ENCODE peak calls at places on chromosomes 4 and X, in six cellular contexts. One of them, this sample, is unnamed. For H3K36me3, the result is how much of the 10 kb centered on the place peaks cover.

GRCh38 chr4:106868381-106869035 is 167.6 kb downstream of the DKK2 start:
- DNase-seq in NT2/D1: no peak
- DNase-seq in CD8-positive, alpha-beta T cell: no peak
- DNase-seq in breast epithelium: no peak
- DNase-seq in adipocyte: peak
- DNase-seq in naive thymus-derived CD4-positive, alpha-beta T cell: no peak
- DNase-seq in this sample: no peak

GRCh38 chr4:145625677-145626622 is 6.8 kb downstream of the MMAA start:
- DNase-seq in adipocyte: no peak
- DNase-seq in breast epithelium: no peak
- DNase-seq in naive thymus-derived CD4-positive, alpha-beta T cell: no peak
- DNase-seq in NT2/D1: no peak
- DNase-seq in CD8-positive, alpha-beta T cell: no peak
- DNase-seq in this sample: no peak

GRCh38 chrX:1531106-1531890 is 5.7 kb downstream of the P2RY8 start:
- DNase-seq in naive thymus-derived CD4-positive, alpha-beta T cell: no peak
- DNase-seq in adipocyte: no peak
- DNase-seq in CD8-positive, alpha-beta T cell: no peak
- DNase-seq in breast epithelium: no peak
- DNase-seq in NT2/D1: no peak
- DNase-seq in this sample: no peak

GRCh38 chrX:40496728-40497127 is 84.0 kb upstream of the ATP6AP2 start:
- DNase-seq in adipocyte: no peak
- DNase-seq in NT2/D1: no peak
- DNase-seq in breast epithelium: no peak
- DNase-seq in naive thymus-derived CD4-positive, alpha-beta T cell: no peak
- DNase-seq in CD8-positive, alpha-beta T cell: no peak
- DNase-seq in this sample: no peak

GRCh38 chr4:103012085-103012484 is 7.4 kb downstream of the SLC9B1 start:
- DNase-seq in CD8-positive, alpha-beta T cell: no peak
- DNase-seq in adipocyte: peak
- DNase-seq in breast epithelium: no peak
- DNase-seq in NT2/D1: no peak
- DNase-seq in naive thymus-derived CD4-positive, alpha-beta T cell: no peak
- DNase-seq in this sample: no peak

GRCh38 chr4:137065306-137065705 is 467.0 kb downstream of the PCDH18 start:
- DNase-seq in NT2/D1: no peak
- DNase-seq in breast epithelium: no peak
- DNase-seq in adipocyte: no peak
- DNase-seq in CD8-positive, alpha-beta T cell: no peak
- DNase-seq in naive thymus-derived CD4-positive, alpha-beta T cell: no peak
- DNase-seq in this sample: no peak

GRCh38 chr4:3879681-3880594 is 113.8 kb downstream of the ADRA2C start:
- DNase-seq in adipocyte: no peak
- DNase-seq in breast epithelium: no peak
- DNase-seq in naive thymus-derived CD4-positive, alpha-beta T cell: peak
- DNase-seq in NT2/D1: no peak
- DNase-seq in CD8-positive, alpha-beta T cell: peak
- DNase-seq in this sample: peak

GRCh38 chrX:3215249-3215648 is 131.2 kb downstream of the MXRA5 start:
- DNase-seq in naive thymus-derived CD4-positive, alpha-beta T cell: no peak
- DNase-seq in NT2/D1: no peak
- DNase-seq in CD8-positive, alpha-beta T cell: no peak
- DNase-seq in breast epithelium: no peak
- DNase-seq in adipocyte: no peak
- DNase-seq in this sample: no peak

GRCh38 chr4:150262611-150263010 is 184.4 kb downstream of the DCLK2 start:
- DNase-seq in breast epithelium: no peak
- DNase-seq in adipocyte: no peak
- DNase-seq in naive thymus-derived CD4-positive, alpha-beta T cell: no peak
- DNase-seq in CD8-positive, alpha-beta T cell: no peak
- DNase-seq in NT2/D1: no peak
- DNase-seq in this sample: no peak

GRCh38 chr4:153777421-153777820 is 11.5 kb downstream of the SFRP2 start:
- DNase-seq in CD8-positive, alpha-beta T cell: no peak
- DNase-seq in adipocyte: no peak
- DNase-seq in NT2/D1: no peak
- DNase-seq in breast epithelium: no peak
- DNase-seq in naive thymus-derived CD4-positive, alpha-beta T cell: no peak
- DNase-seq in this sample: no peak

GRCh38 chr4:26459756-26460530 is 30.3 kb downstream of the CCKAR start:
- DNase-seq in adipocyte: peak
- DNase-seq in NT2/D1: no peak
- DNase-seq in naive thymus-derived CD4-positive, alpha-beta T cell: no peak
- DNase-seq in breast epithelium: no peak
- DNase-seq in CD8-positive, alpha-beta T cell: no peak
- DNase-seq in this sample: no peak

GRCh38 chrX:34734383-34734782 is 77.3 kb upstream of the TMEM47 start:
- DNase-seq in breast epithelium: no peak
- DNase-seq in CD8-positive, alpha-beta T cell: no peak
- DNase-seq in naive thymus-derived CD4-positive, alpha-beta T cell: no peak
- DNase-seq in adipocyte: peak
- DNase-seq in NT2/D1: no peak
- DNase-seq in this sample: no peak

GRCh38 chr4:187711586-187711985 is 284.0 kb upstream of the ZFP42 start:
- DNase-seq in adipocyte: no peak
- DNase-seq in naive thymus-derived CD4-positive, alpha-beta T cell: no peak
- DNase-seq in NT2/D1: no peak
- DNase-seq in CD8-positive, alpha-beta T cell: no peak
- DNase-seq in breast epithelium: no peak
- DNase-seq in this sample: no peak

GRCh38 chrX:40402771-40403533 is 177.8 kb upstream of the ATP6AP2 start:
- DNase-seq in breast epithelium: no peak
- DNase-seq in adipocyte: peak
- DNase-seq in naive thymus-derived CD4-positive, alpha-beta T cell: no peak
- DNase-seq in NT2/D1: no peak
- DNase-seq in CD8-positive, alpha-beta T cell: no peak
- DNase-seq in this sample: no peak

GRCh38 chr4:130808492-130808891 is 1712.5 kb downstream of the C4orf33 start:
- DNase-seq in naive thymus-derived CD4-positive, alpha-beta T cell: no peak
- DNase-seq in NT2/D1: no peak
- DNase-seq in breast epithelium: no peak
- DNase-seq in CD8-positive, alpha-beta T cell: no peak
- DNase-seq in adipocyte: peak
- DNase-seq in this sample: no peak

GRCh38 chrX:150546711-150547153 is 21.7 kb upstream of the MTM1 start:
- DNase-seq in adipocyte: no peak
- DNase-seq in naive thymus-derived CD4-positive, alpha-beta T cell: peak
- DNase-seq in NT2/D1: no peak
- DNase-seq in breast epithelium: no peak
- DNase-seq in CD8-positive, alpha-beta T cell: peak
- DNase-seq in this sample: no peak

GRCh38 chrX:35025820-35026219 is 83.2 kb downstream of the FAM47B start:
- DNase-seq in naive thymus-derived CD4-positive, alpha-beta T cell: no peak
- DNase-seq in CD8-positive, alpha-beta T cell: no peak
- DNase-seq in adipocyte: no peak
- DNase-seq in NT2/D1: no peak
- DNase-seq in breast epithelium: no peak
- DNase-seq in this sample: no peak

GRCh38 chr4:150583287-150584197 is 1.6 kb downstream of the MAB21L2 start:
- DNase-seq in naive thymus-derived CD4-positive, alpha-beta T cell: no peak
- DNase-seq in breast epithelium: no peak
- DNase-seq in NT2/D1: no peak
- DNase-seq in CD8-positive, alpha-beta T cell: no peak
- DNase-seq in adipocyte: peak
- DNase-seq in this sample: no peak

GRCh38 chrX:130114141-130114561 is 3.9 kb upstream of the ELF4 start:
- DNase-seq in CD8-positive, alpha-beta T cell: no peak
- DNase-seq in adipocyte: no peak
- DNase-seq in breast epithelium: no peak
- DNase-seq in NT2/D1: no peak
- DNase-seq in naive thymus-derived CD4-positive, alpha-beta T cell: no peak
- DNase-seq in this sample: no peak

GRCh38 chrX:56564182-56564885 is 907 bp downstream of the UBQLN2 start:
- DNase-seq in adipocyte: peak
- DNase-seq in NT2/D1: no peak
- DNase-seq in breast epithelium: no peak
- DNase-seq in CD8-positive, alpha-beta T cell: no peak
- DNase-seq in naive thymus-derived CD4-positive, alpha-beta T cell: peak
- DNase-seq in this sample: no peak

GRCh38 chrX:39065051-39065871 is 264.0 kb downstream of the MID1IP1 start:
- DNase-seq in breast epithelium: no peak
- DNase-seq in CD8-positive, alpha-beta T cell: no peak
- DNase-seq in NT2/D1: peak
- DNase-seq in naive thymus-derived CD4-positive, alpha-beta T cell: no peak
- DNase-seq in adipocyte: no peak
- DNase-seq in this sample: no peak

GRCh38 chr4:137608085-137608484 is 75.8 kb upstream of the PCDH18 start:
- DNase-seq in naive thymus-derived CD4-positive, alpha-beta T cell: no peak
- DNase-seq in CD8-positive, alpha-beta T cell: no peak
- DNase-seq in NT2/D1: no peak
- DNase-seq in adipocyte: peak
- DNase-seq in breast epithelium: peak
- DNase-seq in this sample: no peak

GRCh38 chrX:68428431-68428830 is 4.9 kb downstream of the OPHN1 start:
- DNase-seq in CD8-positive, alpha-beta T cell: no peak
- DNase-seq in NT2/D1: no peak
- DNase-seq in breast epithelium: no peak
- DNase-seq in naive thymus-derived CD4-positive, alpha-beta T cell: no peak
- DNase-seq in adipocyte: no peak
- DNase-seq in this sample: no peak

GRCh38 chr4:98688416-98689290 is 30.2 kb upstream of the TSPAN5 start:
- DNase-seq in adipocyte: peak
- DNase-seq in breast epithelium: no peak
- DNase-seq in naive thymus-derived CD4-positive, alpha-beta T cell: peak
- DNase-seq in NT2/D1: no peak
- DNase-seq in CD8-positive, alpha-beta T cell: no peak
- DNase-seq in this sample: no peak

GRCh38 chr4:108649863-108650211 is 562 bp upstream of the OSTC start:
- DNase-seq in breast epithelium: no peak
- DNase-seq in adipocyte: no peak
- DNase-seq in NT2/D1: no peak
- DNase-seq in naive thymus-derived CD4-positive, alpha-beta T cell: no peak
- DNase-seq in CD8-positive, alpha-beta T cell: no peak
- DNase-seq in this sample: no peak

GRCh38 chrX:130343411-130343810 is 3.7 kb downstream of the SLC25A14 start:
- DNase-seq in NT2/D1: no peak
- DNase-seq in adipocyte: no peak
- DNase-seq in breast epithelium: no peak
- DNase-seq in CD8-positive, alpha-beta T cell: no peak
- DNase-seq in naive thymus-derived CD4-positive, alpha-beta T cell: no peak
- DNase-seq in this sample: no peak

GRCh38 chr4:5995901-5996623 is 22.2 kb downstream of the C4orf50 start:
- DNase-seq in adipocyte: no peak
- DNase-seq in NT2/D1: no peak
- DNase-seq in CD8-positive, alpha-beta T cell: no peak
- DNase-seq in naive thymus-derived CD4-positive, alpha-beta T cell: no peak
- DNase-seq in breast epithelium: no peak
- DNase-seq in this sample: no peak

GRCh38 chrX:108312938-108313337 is 125.3 kb downstream of the COL4A6 start:
- DNase-seq in breast epithelium: peak
- DNase-seq in naive thymus-derived CD4-positive, alpha-beta T cell: no peak
- DNase-seq in NT2/D1: no peak
- DNase-seq in CD8-positive, alpha-beta T cell: no peak
- DNase-seq in adipocyte: peak
- DNase-seq in this sample: peak

GRCh38 chrX:119606508-119607389 is 525 bp upstream of the NKRF start:
- DNase-seq in breast epithelium: no peak
- DNase-seq in adipocyte: no peak
- DNase-seq in NT2/D1: no peak
- DNase-seq in CD8-positive, alpha-beta T cell: no peak
- DNase-seq in naive thymus-derived CD4-positive, alpha-beta T cell: no peak
- DNase-seq in this sample: no peak

GRCh38 chr4:146398896-146399443 is 122.8 kb downstream of the SLC10A7 start:
- DNase-seq in NT2/D1: no peak
- DNase-seq in CD8-positive, alpha-beta T cell: no peak
- DNase-seq in adipocyte: no peak
- DNase-seq in breast epithelium: no peak
- DNase-seq in naive thymus-derived CD4-positive, alpha-beta T cell: no peak
- DNase-seq in this sample: no peak

GRCh38 chr4:145907363-145907762 is 31.3 kb downstream of the ZNF827 start:
- DNase-seq in NT2/D1: no peak
- DNase-seq in CD8-positive, alpha-beta T cell: no peak
- DNase-seq in adipocyte: no peak
- DNase-seq in naive thymus-derived CD4-positive, alpha-beta T cell: no peak
- DNase-seq in breast epithelium: no peak
- DNase-seq in this sample: no peak

DNA sequence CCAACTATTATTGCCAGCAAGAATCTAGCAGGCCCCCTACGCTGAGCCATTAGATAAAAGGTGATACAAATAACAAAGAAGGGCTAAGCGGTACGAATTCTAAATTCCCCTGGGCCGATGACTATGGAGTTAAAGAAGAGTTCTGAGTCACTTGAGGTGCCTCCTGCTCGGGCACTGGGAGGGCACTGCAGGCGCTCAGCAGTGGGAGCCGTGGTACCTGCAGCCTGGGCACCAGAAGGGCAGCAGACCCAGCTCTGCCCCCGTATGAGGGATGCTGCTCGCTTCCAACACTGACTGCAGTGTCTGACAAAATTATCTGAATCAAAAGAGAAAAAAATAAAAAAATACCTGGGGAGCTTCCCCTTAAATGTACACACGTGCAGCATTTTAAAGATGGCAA is 44.1 kb upstream of the MTNR1A start:
- DNase-seq in naive thymus-derived CD4-positive, alpha-beta T cell: no peak
- DNase-seq in CD8-positive, alpha-beta T cell: no peak
- DNase-seq in NT2/D1: no peak
- DNase-seq in breast epithelium: no peak
- DNase-seq in adipocyte: no peak
- DNase-seq in this sample: no peak
- H3K36me3 ChIP-seq in naive thymus-derived CD4-positive, alpha-beta T cell: under half
- H3K36me3 ChIP-seq in CD8-positive, alpha-beta T cell: under half
- H3K36me3 ChIP-seq in NT2/D1: half or more
- H3K36me3 ChIP-seq in breast epithelium: under half
- H3K36me3 ChIP-seq in adipocyte: half or more
- H3K36me3 ChIP-seq in this sample: half or more

GRCh38 chrX:24153175-24153795 is 3.8 kb downstream of the ZFX start:
- DNase-seq in adipocyte: peak
- DNase-seq in NT2/D1: no peak
- DNase-seq in naive thymus-derived CD4-positive, alpha-beta T cell: peak
- DNase-seq in CD8-positive, alpha-beta T cell: no peak
- DNase-seq in breast epithelium: no peak
- DNase-seq in this sample: peak
- H3K4me3 ChIP-seq in adipocyte: peak
- H3K4me3 ChIP-seq in NT2/D1: no peak
- H3K4me3 ChIP-seq in naive thymus-derived CD4-positive, alpha-beta T cell: no peak
- H3K4me3 ChIP-seq in CD8-positive, alpha-beta T cell: no peak
- H3K4me3 ChIP-seq in breast epithelium: no peak
- H3K4me3 ChIP-seq in this sample: no peak

GRCh38 chr4:88014506-88014905 is 7.1 kb downstream of the PKD2 start:
- DNase-seq in breast epithelium: no peak
- DNase-seq in naive thymus-derived CD4-positive, alpha-beta T cell: no peak
- DNase-seq in adipocyte: no peak
- DNase-seq in NT2/D1: no peak
- DNase-seq in CD8-positive, alpha-beta T cell: no peak
- DNase-seq in this sample: no peak
- H3K36me3 ChIP-seq in breast epithelium: under half
- H3K36me3 ChIP-seq in naive thymus-derived CD4-positive, alpha-beta T cell: under half
- H3K36me3 ChIP-seq in adipocyte: under half
- H3K36me3 ChIP-seq in NT2/D1: under half
- H3K36me3 ChIP-seq in CD8-positive, alpha-beta T cell: under half
- H3K36me3 ChIP-seq in this sample: under half

DNA sequence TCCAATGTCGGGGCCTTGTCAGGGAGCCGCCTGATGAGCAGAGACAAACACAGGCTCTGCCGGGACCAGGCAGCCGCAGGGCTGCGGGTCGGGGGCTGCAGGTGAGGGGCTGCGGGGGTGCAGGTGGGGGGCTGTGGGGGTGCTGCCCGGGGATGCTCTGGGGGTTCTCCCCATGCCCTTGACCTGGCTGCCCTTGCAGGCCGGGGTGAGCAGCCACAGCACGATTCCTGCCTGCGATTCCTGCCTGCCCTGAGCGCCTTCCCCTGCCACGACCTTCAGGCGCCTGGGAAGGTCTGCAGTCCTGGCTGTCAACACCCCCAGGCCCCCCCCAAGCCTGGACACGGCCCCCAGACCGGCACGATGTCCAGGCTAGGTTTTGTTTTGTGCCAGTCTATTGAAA is 106.3 kb downstream of the FAM53A start:
- DNase-seq in naive thymus-derived CD4-positive, alpha-beta T cell: no peak
- DNase-seq in NT2/D1: no peak
- DNase-seq in adipocyte: no peak
- DNase-seq in breast epithelium: no peak
- DNase-seq in CD8-positive, alpha-beta T cell: no peak
- DNase-seq in this sample: peak
- H3K4me3 ChIP-seq in naive thymus-derived CD4-positive, alpha-beta T cell: no peak
- H3K4me3 ChIP-seq in NT2/D1: peak
- H3K4me3 ChIP-seq in adipocyte: no peak
- H3K4me3 ChIP-seq in breast epithelium: no peak
- H3K4me3 ChIP-seq in CD8-positive, alpha-beta T cell: no peak
- H3K4me3 ChIP-seq in this sample: no peak

This sample was measured in RWPE2.